ENCODE peak calls at places on chromosomes 12 and 14, in six cellular contexts. A, L, T, S, D and Y are unnamed samples.

GRCh38 chr14:93981316-93981715 is 4.9 kb upstream of the ASB2 start:
- DNase-seq in T (no peak), L (no peak), D (no peak), A (no peak), S (no peak), Y (no peak)

GRCh38 chr12:21149849-21150248 is 18.9 kb downstream of the SLCO1B1 start:
- DNase-seq in A (no peak), D (no peak), S (no peak), T (no peak), L (no peak), Y (no peak)

GRCh38 chr14:71348394-71348793 is 441.1 kb downstream of the PCNX1 start:
- DNase-seq in T (no peak), A (no peak), D (no peak), S (no peak), L (no peak), Y (no peak)

GRCh38 chr14:105067140-105067968 is 2.1 kb upstream of the GPR132 start:
- DNase-seq in S (peak), T (peak), D (peak), A (no peak), L (no peak), Y (peak)

GRCh38 chr14:65941091-65941490 is 528.6 kb downstream of the FUT8 start:
- DNase-seq in T (no peak), A (no peak), L (no peak), D (peak), S (no peak), Y (no peak)

GRCh38 chr12:45268672-45269406 is 52.9 kb downstream of the ANO6 start:
- DNase-seq in L (no peak), D (no peak), S (no peak), A (peak), T (peak), Y (peak)

GRCh38 chr14:102772781-102773570 is 4.3 kb upstream of the TRAF3 start:
- DNase-seq in T (peak), A (no peak), D (peak), L (no peak), S (no peak), Y (peak)

GRCh38 chr12:102116392-102116791 is 3.5 kb downstream of the NUP37 start:
- DNase-seq in S (no peak), T (no peak), A (no peak), D (no peak), L (no peak), Y (no peak)

GRCh38 chr12:3538691-3539030 is 47.7 kb downstream of the PRMT8 start:
- DNase-seq in A (peak), D (no peak), S (no peak), L (no peak), T (no peak), Y (no peak)

GRCh38 chr12:99670635-99671034 is 23.1 kb downstream of the GARIN6 start:
- DNase-seq in T (peak), D (no peak), S (no peak), A (no peak), L (no peak), Y (peak)

GRCh38 chr12:14256139-14256538 is 109.3 kb upstream of the ATF7IP start:
- DNase-seq in S (peak), T (peak), A (no peak), D (peak), L (no peak), Y (peak)

GRCh38 chr12:1474567-1475153 is 119.7 kb downstream of the FBXL14 start:
- DNase-seq in T (peak), D (no peak), S (no peak), L (no peak), A (no peak), Y (peak)

GRCh38 chr12:46224401-46224800 is 44.4 kb downstream of the SLC38A1 start:
- DNase-seq in S (no peak), A (peak), D (no peak), T (peak), L (peak), Y (no peak)